ENCODE peak calls at places on chromosome 15, in ten cellular contexts. One of them, this sample, is unnamed.

GRCh38 chr15:88526247-88526879 is 20.1 kb downstream of the DET1 start:
- DNase-seq in upper lobe of right lung: no peak
- DNase-seq in psoas muscle: no peak
- DNase-seq in RWPE1: no peak
- DNase-seq in stomach: no peak
- DNase-seq in astrocyte: no peak
- DNase-seq in GM23338: no peak
- DNase-seq in IMR-90: no peak
- DNase-seq in A549: no peak
- DNase-seq in H9: no peak
- DNase-seq in this sample: no peak

GRCh38 chr15:33195283-33195682 is 769 bp upstream of the FMN1 start:
- DNase-seq in upper lobe of right lung: no peak
- DNase-seq in psoas muscle: no peak
- DNase-seq in RWPE1: no peak
- DNase-seq in stomach: no peak
- DNase-seq in astrocyte: no peak
- DNase-seq in GM23338: no peak
- DNase-seq in IMR-90: no peak
- DNase-seq in A549: no peak
- DNase-seq in H9: no peak
- DNase-seq in this sample: no peak

GRCh38 chr15:71781965-71782265 is 28.4 kb upstream of the NR2E3 start:
- DNase-seq in upper lobe of right lung: no peak
- DNase-seq in psoas muscle: no peak
- DNase-seq in RWPE1: no peak
- DNase-seq in stomach: no peak
- DNase-seq in astrocyte: no peak
- DNase-seq in GM23338: no peak
- DNase-seq in IMR-90: no peak
- DNase-seq in A549: no peak
- DNase-seq in H9: no peak
- DNase-seq in this sample: peak; percentile 42

GRCh38 chr15:94164202-94164807 is 67.1 kb upstream of the MCTP2 start:
- DNase-seq in upper lobe of right lung: no peak
- DNase-seq in psoas muscle: peak; percentile 15
- DNase-seq in RWPE1: peak; percentile 50
- DNase-seq in stomach: peak; percentile 63
- DNase-seq in astrocyte: no peak
- DNase-seq in GM23338: peak; percentile 82
- DNase-seq in IMR-90: peak; percentile 51
- DNase-seq in A549: no peak
- DNase-seq in H9: peak; percentile 67
- DNase-seq in this sample: no peak

GRCh38 chr15:98881526-98882517 is 125.8 kb downstream of the PGPEP1L start:
- DNase-seq in upper lobe of right lung: no peak
- DNase-seq in psoas muscle: no peak
- DNase-seq in RWPE1: no peak
- DNase-seq in stomach: no peak
- DNase-seq in astrocyte: peak; percentile 60
- DNase-seq in GM23338: peak; percentile 76
- DNase-seq in IMR-90: peak; percentile 72
- DNase-seq in A549: no peak
- DNase-seq in H9: no peak
- DNase-seq in this sample: no peak

GRCh38 chr15:87045741-87046140 is 966.1 kb downstream of the AGBL1 start:
- DNase-seq in upper lobe of right lung: no peak
- DNase-seq in psoas muscle: no peak
- DNase-seq in RWPE1: peak; percentile 28
- DNase-seq in stomach: no peak
- DNase-seq in astrocyte: peak; percentile 39
- DNase-seq in GM23338: no peak
- DNase-seq in IMR-90: no peak
- DNase-seq in A549: no peak
- DNase-seq in H9: no peak
- DNase-seq in this sample: no peak

GRCh38 chr15:73051402-73051810 is 857 bp upstream of the NEO1 start:
- DNase-seq in upper lobe of right lung: peak; percentile 84
- DNase-seq in psoas muscle: peak; percentile 74
- DNase-seq in RWPE1: peak; percentile 8
- DNase-seq in stomach: peak; percentile 68
- DNase-seq in astrocyte: no peak
- DNase-seq in GM23338: no peak
- DNase-seq in IMR-90: no peak
- DNase-seq in A549: peak; percentile 38
- DNase-seq in H9: no peak
- DNase-seq in this sample: no peak

GRCh38 chr15:87816016-87816415 is 440.5 kb downstream of the NTRK3 start:
- DNase-seq in upper lobe of right lung: no peak
- DNase-seq in psoas muscle: no peak
- DNase-seq in RWPE1: no peak
- DNase-seq in stomach: no peak
- DNase-seq in astrocyte: peak; percentile 40
- DNase-seq in GM23338: no peak
- DNase-seq in IMR-90: peak; percentile 29
- DNase-seq in A549: no peak
- DNase-seq in H9: no peak
- DNase-seq in this sample: no peak

GRCh38 chr15:52652984-52653383 is 26.2 kb downstream of the ATOSA start:
- DNase-seq in upper lobe of right lung: no peak
- DNase-seq in psoas muscle: no peak
- DNase-seq in RWPE1: no peak
- DNase-seq in stomach: no peak
- DNase-seq in astrocyte: peak; percentile 91
- DNase-seq in GM23338: no peak
- DNase-seq in IMR-90: peak; percentile 92
- DNase-seq in A549: no peak
- DNase-seq in H9: no peak
- DNase-seq in this sample: no peak

GRCh38 chr15:34644061-34644460 is 60.6 kb upstream of the GOLGA8B start:
- DNase-seq in upper lobe of right lung: no peak
- DNase-seq in psoas muscle: no peak
- DNase-seq in RWPE1: no peak
- DNase-seq in stomach: no peak
- DNase-seq in astrocyte: peak; percentile 91
- DNase-seq in GM23338: no peak
- DNase-seq in IMR-90: peak; percentile 98
- DNase-seq in A549: no peak
- DNase-seq in H9: no peak
- DNase-seq in this sample: no peak

GRCh38 chr15:94294556-94294955 is 63.2 kb downstream of the MCTP2 start:
- DNase-seq in upper lobe of right lung: no peak
- DNase-seq in psoas muscle: no peak
- DNase-seq in RWPE1: no peak
- DNase-seq in stomach: no peak
- DNase-seq in astrocyte: no peak
- DNase-seq in GM23338: no peak
- DNase-seq in IMR-90: peak; percentile 39
- DNase-seq in A549: no peak
- DNase-seq in H9: no peak
- DNase-seq in this sample: no peak

GRCh38 chr15:82647045-82647834 is at the start of gene CPEB1:
- DNase-seq in upper lobe of right lung: no peak
- DNase-seq in psoas muscle: peak; percentile 79
- DNase-seq in RWPE1: peak; percentile 46
- DNase-seq in stomach: no peak
- DNase-seq in astrocyte: no peak
- DNase-seq in GM23338: peak; percentile 75
- DNase-seq in IMR-90: peak; percentile 30
- DNase-seq in A549: peak; percentile 66
- DNase-seq in H9: peak; percentile 52
- DNase-seq in this sample: no peak

GRCh38 chr15:82650046-82650670 is 3.0 kb upstream of the CPEB1 start:
- DNase-seq in upper lobe of right lung: no peak
- DNase-seq in psoas muscle: no peak
- DNase-seq in RWPE1: no peak
- DNase-seq in stomach: no peak
- DNase-seq in astrocyte: no peak
- DNase-seq in GM23338: no peak
- DNase-seq in IMR-90: no peak
- DNase-seq in A549: no peak
- DNase-seq in H9: no peak
- DNase-seq in this sample: no peak

GRCh38 chr15:82649226-82649999 is 2.2 kb upstream of the CPEB1 start:
- DNase-seq in upper lobe of right lung: no peak
- DNase-seq in psoas muscle: no peak
- DNase-seq in RWPE1: no peak
- DNase-seq in stomach: no peak
- DNase-seq in astrocyte: no peak
- DNase-seq in GM23338: no peak
- DNase-seq in IMR-90: no peak
- DNase-seq in A549: no peak
- DNase-seq in H9: no peak
- DNase-seq in this sample: no peak

GRCh38 chr15:82647835-82648256 is 683 bp upstream of the CPEB1 start:
- DNase-seq in upper lobe of right lung: no peak
- DNase-seq in psoas muscle: peak; percentile 43
- DNase-seq in RWPE1: no peak
- DNase-seq in stomach: no peak
- DNase-seq in astrocyte: no peak
- DNase-seq in GM23338: peak; percentile 70
- DNase-seq in IMR-90: no peak
- DNase-seq in A549: no peak
- DNase-seq in H9: peak; percentile 73
- DNase-seq in this sample: no peak

GRCh38 chr15:82648257-82649103 is 1.3 kb upstream of the CPEB1 start:
- DNase-seq in upper lobe of right lung: no peak
- DNase-seq in psoas muscle: peak; percentile 17
- DNase-seq in RWPE1: no peak
- DNase-seq in stomach: no peak
- DNase-seq in astrocyte: no peak
- DNase-seq in GM23338: peak; percentile 80
- DNase-seq in IMR-90: no peak
- DNase-seq in A549: no peak
- DNase-seq in H9: peak; percentile 70
- DNase-seq in this sample: no peak
- H3K27ac ChIP-seq in upper lobe of right lung: no peak overlapping the region
- H3K27ac ChIP-seq in psoas muscle: no peak overlapping the region
- H3K27ac ChIP-seq in RWPE1: no peak overlapping the region
- H3K27ac ChIP-seq in stomach: peak overlapping the region; percentile 45
- H3K27ac ChIP-seq in astrocyte: no peak overlapping the region
- H3K27ac ChIP-seq in GM23338: no peak overlapping the region
- H3K27ac ChIP-seq in IMR-90: no peak overlapping the region
- H3K27ac ChIP-seq in A549: peak overlapping the region; percentile 91
- H3K27ac ChIP-seq in H9: no peak overlapping the region
- H3K27ac ChIP-seq in this sample: peak overlapping the region; percentile 51

GRCh38 chr15:57344282-57344681 is 32.0 kb upstream of the CGNL1 start:
- DNase-seq in upper lobe of right lung: no peak
- DNase-seq in psoas muscle: no peak
- DNase-seq in RWPE1: no peak
- DNase-seq in stomach: no peak
- DNase-seq in astrocyte: no peak
- DNase-seq in GM23338: no peak
- DNase-seq in IMR-90: no peak
- DNase-seq in A549: no peak
- DNase-seq in H9: no peak
- DNase-seq in this sample: no peak

GRCh38 chr15:57343018-57343417 is 33.3 kb upstream of the CGNL1 start:
- DNase-seq in upper lobe of right lung: no peak
- DNase-seq in psoas muscle: no peak
- DNase-seq in RWPE1: no peak
- DNase-seq in stomach: no peak
- DNase-seq in astrocyte: no peak
- DNase-seq in GM23338: no peak
- DNase-seq in IMR-90: no peak
- DNase-seq in A549: no peak
- DNase-seq in H9: no peak
- DNase-seq in this sample: no peak

GRCh38 chr15:57343526-57343925 is 32.8 kb upstream of the CGNL1 start:
- DNase-seq in upper lobe of right lung: no peak
- DNase-seq in psoas muscle: no peak
- DNase-seq in RWPE1: no peak
- DNase-seq in stomach: no peak
- DNase-seq in astrocyte: no peak
- DNase-seq in GM23338: no peak
- DNase-seq in IMR-90: no peak
- DNase-seq in A549: no peak
- DNase-seq in H9: no peak
- DNase-seq in this sample: no peak

GRCh38 chr15:57348081-57348480 is 28.2 kb upstream of the CGNL1 start:
- DNase-seq in upper lobe of right lung: no peak
- DNase-seq in psoas muscle: no peak
- DNase-seq in RWPE1: no peak
- DNase-seq in stomach: no peak
- DNase-seq in astrocyte: no peak
- DNase-seq in GM23338: no peak
- DNase-seq in IMR-90: no peak
- DNase-seq in A549: no peak
- DNase-seq in H9: no peak
- DNase-seq in this sample: no peak

DNA sequence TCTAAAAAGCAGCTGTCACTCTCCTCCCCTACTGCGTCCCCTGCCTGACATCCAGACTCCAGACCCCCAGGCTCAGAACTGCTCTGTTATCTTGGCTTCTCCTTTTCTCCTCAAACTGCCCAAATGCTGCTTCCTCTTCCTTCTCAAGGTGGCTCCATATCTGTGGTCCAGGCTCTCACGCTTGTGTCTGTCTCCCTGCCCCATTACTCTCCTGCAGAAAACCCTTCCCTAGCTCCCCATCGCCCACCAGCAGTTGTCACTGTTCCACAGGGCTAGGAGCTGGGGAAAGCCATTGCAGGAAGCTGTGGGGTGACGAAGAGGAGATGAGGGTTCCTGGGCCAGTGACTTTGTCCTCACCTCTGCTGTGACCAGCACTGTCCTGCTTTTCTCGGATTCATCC is 30.7 kb upstream of the CGNL1 start:
- DNase-seq in upper lobe of right lung: no peak
- DNase-seq in psoas muscle: no peak
- DNase-seq in RWPE1: no peak
- DNase-seq in stomach: no peak
- DNase-seq in astrocyte: no peak
- DNase-seq in GM23338: peak; percentile 77
- DNase-seq in IMR-90: no peak
- DNase-seq in A549: no peak
- DNase-seq in H9: peak; percentile 79
- DNase-seq in this sample: no peak
- TF ChIP-seq CTCF in upper lobe of right lung: peak; percentile 9
- TF ChIP-seq CTCF in psoas muscle: no peak
- TF ChIP-seq CTCF in RWPE1: no peak
- TF ChIP-seq CTCF in stomach: no peak
- TF ChIP-seq CTCF in astrocyte: peak; percentile 22
- TF ChIP-seq CTCF in GM23338: peak; percentile 95
- TF ChIP-seq CTCF in IMR-90: peak; percentile 18
- TF ChIP-seq CTCF in A549: peak; percentile 32
- TF ChIP-seq CTCF in H9: peak; percentile 67
- TF ChIP-seq CTCF in this sample: no peak

GRCh38 chr15:92801774-92802464 is 98.2 kb upstream of the CHD2 start:
- DNase-seq in upper lobe of right lung: peak; percentile 74
- DNase-seq in psoas muscle: peak; percentile 68
- DNase-seq in RWPE1: no peak
- DNase-seq in stomach: no peak
- DNase-seq in astrocyte: peak; percentile 98
- DNase-seq in GM23338: no peak
- DNase-seq in IMR-90: peak; percentile 94
- DNase-seq in A549: no peak
- DNase-seq in H9: no peak
- DNase-seq in this sample: peak; percentile 85
- H3K27ac ChIP-seq in upper lobe of right lung: peak overlapping the region; percentile 89
- H3K27ac ChIP-seq in psoas muscle: peak overlapping the region; percentile 92
- H3K27ac ChIP-seq in RWPE1: peak overlapping the region; percentile 96
- H3K27ac ChIP-seq in stomach: peak overlapping the region; percentile 90
- H3K27ac ChIP-seq in astrocyte: peak overlapping the region; percentile 95
- H3K27ac ChIP-seq in GM23338: no peak overlapping the region
- H3K27ac ChIP-seq in IMR-90: peak overlapping the region; percentile 81
- H3K27ac ChIP-seq in A549: peak overlapping the region; percentile 90
- H3K27ac ChIP-seq in H9: no peak overlapping the region
- H3K27ac ChIP-seq in this sample: peak overlapping the region; percentile 80

GRCh38 chr15:89888214-89888804 is 5.5 kb downstream of the AP3S2 start:
- DNase-seq in upper lobe of right lung: no peak
- DNase-seq in psoas muscle: no peak
- DNase-seq in RWPE1: peak; percentile 30
- DNase-seq in stomach: no peak
- DNase-seq in astrocyte: peak; percentile 57
- DNase-seq in GM23338: peak; percentile 61
- DNase-seq in IMR-90: peak; percentile 90
- DNase-seq in A549: peak; percentile 44
- DNase-seq in H9: no peak
- DNase-seq in this sample: no peak
- TF ChIP-seq CTCF in upper lobe of right lung: peak; percentile 26
- TF ChIP-seq CTCF in psoas muscle: peak; percentile 17
- TF ChIP-seq CTCF in RWPE1: peak; percentile 45
- TF ChIP-seq CTCF in stomach: no peak
- TF ChIP-seq CTCF in astrocyte: peak; percentile 62
- TF ChIP-seq CTCF in GM23338: peak; percentile 57
- TF ChIP-seq CTCF in IMR-90: peak; percentile 71
- TF ChIP-seq CTCF in A549: peak; percentile 79
- TF ChIP-seq CTCF in H9: peak; percentile 66
- TF ChIP-seq CTCF in this sample: no peak

This sample was measured in right atrium auricular region.